ENCODE peak calls at places on chromosomes 7 and 10, in ten cellular contexts. I, G, N, M, Y, K, W, P, Z and V are unnamed samples.
A peak's percentile ranks its signal among the peaks of the same experiment; 100 is the strongest.

GRCh38 chr10:113648478-113648877 is 15.4 kb downstream of the NRAP start:
- DNase-seq in I (no peak), G (no peak), N (no peak), M (no peak), Y (no peak), K (no peak), W (no peak), P (peak; percentile 12), Z (no peak), V (peak; percentile 32)

GRCh38 chr7:28570970-28571288 is 158.6 kb downstream of the CREB5 start:
- DNase-seq in I (no peak), G (no peak), N (no peak), M (no peak), Y (no peak), K (no peak), W (no peak), P (peak; percentile 82), Z (no peak), V (no peak)

GRCh38 chr10:3255616-3256015 is 83.0 kb upstream of the PITRM1 start:
- DNase-seq in I (no peak), G (no peak), N (no peak), M (no peak), Y (no peak), K (no peak), W (no peak), P (no peak), Z (no peak), V (no peak)

GRCh38 chr10:123240250-123240649 is 86.0 kb downstream of the BUB3 start:
- DNase-seq in I (no peak), G (no peak), N (no peak), M (no peak), Y (no peak), K (no peak), W (no peak), P (no peak), Z (no peak), V (no peak)

GRCh38 chr10:114635797-114636550 is 22.1 kb downstream of the ABLIM1 start:
- DNase-seq in I (no peak), G (no peak), N (no peak), M (no peak), Y (no peak), K (no peak), W (no peak), P (no peak), Z (no peak), V (no peak)

GRCh38 chr7:74305987-74306736 is 17.0 kb downstream of the CLIP2 start:
- DNase-seq in I (no peak), G (no peak), N (no peak), M (no peak), Y (no peak), K (no peak), W (no peak), P (no peak), Z (no peak), V (no peak)

GRCh38 chr10:6995339-6995738 is 415.3 kb upstream of the PRKCQ start:
- DNase-seq in I (no peak), G (no peak), N (no peak), M (no peak), Y (no peak), K (no peak), W (no peak), P (no peak), Z (no peak), V (no peak)

GRCh38 chr10:131035779-131036178 is 275.7 kb downstream of the TCERG1L start:
- DNase-seq in I (no peak), G (no peak), N (no peak), M (no peak), Y (peak; percentile 25), K (no peak), W (no peak), P (no peak), Z (no peak), V (no peak)

GRCh38 chr7:25098096-25099046 is 26.7 kb downstream of the CYCS start:
- DNase-seq in I (peak; percentile 83), G (peak; percentile 64), N (peak; percentile 64), M (no peak), Y (peak; percentile 68), K (peak; percentile 42), W (peak; percentile 52), P (peak; percentile 76), Z (peak; percentile 83), V (peak; percentile 55)

GRCh38 chr7:148783801-148784527 is 85.3 kb downstream of the CUL1 start:
- DNase-seq in I (no peak), G (no peak), N (no peak), M (no peak), Y (no peak), K (no peak), W (no peak), P (no peak), Z (no peak), V (no peak)

DNA sequence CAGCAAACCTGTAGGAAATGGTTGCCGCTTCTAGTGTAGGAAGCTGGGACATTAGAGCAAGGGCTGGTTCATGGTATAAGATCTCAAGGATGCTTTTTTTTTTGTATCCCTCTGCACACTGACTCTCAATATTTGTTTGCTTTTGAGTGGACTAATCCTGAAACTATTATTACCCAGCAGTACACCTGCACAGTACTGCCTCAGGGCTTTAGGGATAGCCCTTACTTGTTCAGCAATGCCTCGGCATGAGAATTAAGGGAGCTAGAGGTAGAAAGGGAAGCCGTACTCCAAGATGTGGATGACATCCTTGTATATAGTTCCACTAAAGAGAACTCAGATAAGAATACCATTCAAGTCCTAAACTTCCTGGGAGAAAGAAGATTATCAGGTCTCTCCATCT is 70.5 kb downstream of the COPG2 start:
- DNase-seq in I (no peak), G (no peak), N (no peak), M (no peak), Y (no peak), K (no peak), W (no peak), P (peak; percentile 6), Z (no peak), V (no peak)
- H3K4me1 ChIP-seq in I (no peaks in the 10 kb centered on the region), G (no peaks in the 10 kb centered on the region), N (no peaks in the 10 kb centered on the region), M (no peaks in the 10 kb centered on the region), Y (no peaks in the 10 kb centered on the region), K (no peaks in the 10 kb centered on the region), W (no peaks in the 10 kb centered on the region), P (no peaks in the 10 kb centered on the region), Z (no peaks in the 10 kb centered on the region), V (no peaks in the 10 kb centered on the region)

DNA sequence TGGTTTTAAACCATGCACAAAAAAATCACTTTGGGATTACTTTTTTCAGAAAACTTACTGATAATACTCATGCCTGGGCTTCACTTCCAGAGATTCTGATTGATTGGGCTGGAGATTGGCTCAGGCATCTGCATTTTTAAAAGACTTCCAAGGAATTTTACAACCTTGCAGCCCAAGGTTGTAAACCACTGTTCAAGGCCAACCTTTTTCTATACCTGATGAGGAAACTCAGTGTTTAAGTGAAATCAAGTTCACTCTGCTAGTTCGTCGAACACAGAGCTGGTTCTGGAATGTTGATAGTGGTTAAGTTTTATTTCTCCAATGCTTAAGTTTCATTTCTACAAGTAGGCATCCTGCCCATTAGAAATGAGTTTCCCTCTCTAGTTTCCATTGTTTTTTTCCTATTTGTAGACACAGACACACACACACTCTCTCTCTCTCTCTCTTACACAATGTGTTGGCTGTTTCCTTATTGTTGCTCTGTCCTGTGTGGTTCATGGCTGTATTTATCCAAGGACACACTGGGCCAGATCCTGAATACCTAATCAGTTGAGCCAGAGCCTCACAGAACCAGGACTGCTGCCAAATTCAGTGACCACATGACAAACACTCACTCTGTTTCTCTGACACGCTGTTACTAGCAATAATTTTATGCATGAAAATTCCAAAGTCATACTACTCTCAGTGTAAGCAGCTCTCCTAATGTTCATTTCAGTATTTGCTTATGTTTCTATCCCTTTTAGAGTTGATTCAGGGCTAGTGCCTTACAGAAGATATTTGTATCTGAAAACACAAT is 3.7 kb upstream of the IFIT1B start:
- DNase-seq in I (no peak), G (peak; percentile 28), N (peak; percentile 47), M (peak; percentile 86), Y (peak; percentile 96), K (no peak), W (peak; percentile 86), P (peak; percentile 89), Z (no peak), V (no peak)
- H3K4me3 ChIP-seq in I (no peak overlapping the region), G (no peak overlapping the region), N (no peak overlapping the region), M (no peak overlapping the region), Y (peak overlapping the region; percentile 36), K (no peak overlapping the region), W (no peak overlapping the region), P (peak overlapping the region; percentile 27), Z (no peak overlapping the region), V (no peak overlapping the region)

GRCh38 chr10:93993414-93993781 is 333 bp upstream of the PLCE1 start:
- DNase-seq in I (no peak), G (no peak), N (no peak), M (no peak), Y (no peak), K (no peak), W (no peak), P (no peak), Z (no peak), V (no peak)

GRCh38 chr10:93993782-93994668 is at the start of gene PLCE1:
- DNase-seq in I (peak; percentile 80), G (peak; percentile 66), N (peak; percentile 65), M (peak; percentile 85), Y (peak; percentile 78), K (no peak), W (peak; percentile 73), P (peak; percentile 69), Z (no peak), V (peak; percentile 48)

GRCh38 chr10:93991101-93991500 is 2.6 kb upstream of the PLCE1 start:
- DNase-seq in I (no peak), G (no peak), N (no peak), M (no peak), Y (no peak), K (no peak), W (no peak), P (no peak), Z (no peak), V (peak; percentile 26)

GRCh38 chr10:93992400-93993030 is 1.2 kb upstream of the PLCE1 start:
- DNase-seq in I (peak; percentile 37), G (no peak), N (no peak), M (no peak), Y (no peak), K (no peak), W (no peak), P (peak; percentile 22), Z (no peak), V (peak; percentile 45)

DNA sequence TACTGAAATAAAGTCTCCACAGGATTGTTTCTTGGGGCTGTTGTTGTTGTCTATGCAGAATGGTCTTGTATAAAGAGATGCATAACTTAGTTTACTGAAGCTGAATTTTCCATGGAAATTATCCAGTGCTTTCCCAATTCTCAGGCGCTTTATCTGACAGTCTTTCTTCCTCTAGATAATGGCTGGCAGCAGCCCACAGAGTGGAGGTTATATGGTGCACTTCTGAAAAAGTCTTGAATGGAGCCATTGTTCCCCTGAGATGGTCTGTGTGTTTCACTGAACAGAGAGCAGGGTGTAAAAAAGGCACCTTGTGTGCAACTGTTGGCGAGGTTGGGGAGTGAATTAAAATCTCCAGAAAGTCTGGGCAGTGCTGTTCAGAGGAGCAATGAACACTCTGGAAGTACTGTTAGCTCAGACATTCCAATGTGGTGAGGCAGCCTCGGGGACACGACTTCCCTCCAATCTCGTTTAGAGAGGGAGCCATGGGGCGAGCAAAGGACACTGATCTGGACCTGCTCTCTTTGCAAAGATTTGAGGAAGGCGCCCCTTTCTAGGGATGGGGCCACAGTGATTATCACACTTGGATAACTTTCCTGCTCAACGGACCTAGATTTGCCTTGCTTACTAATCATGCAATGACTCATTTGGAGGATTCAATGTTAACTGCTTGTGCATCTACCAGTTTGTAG is 2.0 kb upstream of the PLCE1 start:
- DNase-seq in I (peak; percentile 51), G (peak; percentile 7), N (peak; percentile 55), M (peak; percentile 66), Y (peak; percentile 86), K (no peak), W (peak; percentile 82), P (peak; percentile 79), Z (no peak), V (peak; percentile 80)
- H3K4me1 ChIP-seq in I (peaks cover 18% of the 10 kb centered on the region), G (peaks cover 5% of the 10 kb centered on the region), N (peaks cover 46% of the 10 kb centered on the region), M (peaks cover 26% of the 10 kb centered on the region), Y (peaks cover 17% of the 10 kb centered on the region), K (no peaks in the 10 kb centered on the region), W (no peaks in the 10 kb centered on the region), P (peaks cover 45% of the 10 kb centered on the region), Z (no peaks in the 10 kb centered on the region), V (peaks cover 27% of the 10 kb centered on the region)

GRCh38 chr7:151340794-151341356 is 737 bp upstream of the NUB1 start:
- DNase-seq in I (no peak), G (no peak), N (no peak), M (no peak), Y (no peak), K (no peak), W (no peak), P (no peak), Z (no peak), V (no peak)
- H3K4me3 ChIP-seq in I (peak overlapping the region; percentile 80), G (peak overlapping the region; percentile 53), N (peak overlapping the region; percentile 87), M (peak overlapping the region; percentile 95), Y (peak overlapping the region; percentile 83), K (peak overlapping the region; percentile 28), W (no peak overlapping the region), P (no peak overlapping the region), Z (peak overlapping the region; percentile 84), V (peak overlapping the region; percentile 90)